ENCODE peak calls at places on chromosomes 6 and 20, in six cellular contexts. E is hepatocyte; Q is CD4-positive, CD25-positive, alpha-beta regulatory T cell; S is upper lobe of right lung; I is CD8-positive, alpha-beta memory T cell; F is DND-41. K is an unnamed sample. For H3K4me1, the result is how much of the 10 kb centered on the place peaks cover.

GRCh38 chr6:291148-291696 is 1.1 kb upstream of the DUSP22 start:
- DNase-seq in E (peak), Q (no peak), S (no peak), I (no peak), F (no peak), K (no peak)

GRCh38 chr6:19804362-19805145 is 32.6 kb upstream of the ID4 start:
- DNase-seq in E (peak), Q (no peak), S (peak), I (no peak), F (no peak), K (peak)

GRCh38 chr6:85672623-85673022 is 29.9 kb upstream of the SYNCRIP start:
- DNase-seq in E (no peak), Q (no peak), S (no peak), I (no peak), F (no peak), K (no peak)

GRCh38 chr6:79946773-79947190 is 571 bp downstream of the ELOVL4 start:
- DNase-seq in E (peak), Q (no peak), S (no peak), I (peak), F (peak), K (no peak)

GRCh38 chr20:45445805-45446562 is 23.6 kb upstream of the WFDC2 start:
- DNase-seq in E (no peak), Q (no peak), S (no peak), I (no peak), F (peak), K (no peak)

GRCh38 chr20:37519508-37520416 is 1.3 kb upstream of the NNAT start:
- DNase-seq in E (no peak), Q (no peak), S (no peak), I (no peak), F (no peak), K (no peak)

GRCh38 chr6:104958720-104959452 is 2.0 kb downstream of the LIN28B start:
- DNase-seq in E (peak), Q (no peak), S (no peak), I (no peak), F (peak), K (no peak)

GRCh38 chr20:41169184-41169690 is 31.9 kb downstream of the PLCG1 start:
- DNase-seq in E (no peak), Q (no peak), S (peak), I (no peak), F (no peak), K (no peak)

GRCh38 chr6:106163446-106163965 is 77.4 kb downstream of the PRDM1 start:
- DNase-seq in E (peak), Q (no peak), S (no peak), I (peak), F (peak), K (no peak)

GRCh38 chr6:106572436-106572835 is 56.9 kb downstream of the RTN4IP1 start:
- DNase-seq in E (no peak), Q (no peak), S (no peak), I (no peak), F (no peak), K (no peak)

GRCh38 chr20:23366384-23366783 is 4.4 kb downstream of the GZF1 start:
- DNase-seq in E (no peak), Q (no peak), S (no peak), I (peak), F (no peak), K (no peak)

GRCh38 chr20:49794336-49795124 is 18.1 kb upstream of the SLC9A8 start:
- DNase-seq in E (no peak), Q (no peak), S (peak), I (peak), F (no peak), K (no peak)

GRCh38 chr6:35497571-35498406 is 910 bp upstream of the TEAD3 start:
- DNase-seq in E (peak), Q (peak), S (peak), I (peak), F (peak), K (peak)

GRCh38 chr6:130020106-130020851 is 1.9 kb downstream of the L3MBTL3 start:
- DNase-seq in E (peak), Q (peak), S (peak), I (peak), F (no peak), K (peak)

GRCh38 chr6:73200735-73201134 is 24.6 kb downstream of the KHDC1L start:
- DNase-seq in E (no peak), Q (no peak), S (no peak), I (no peak), F (no peak), K (no peak)

GRCh38 chr6:83462524-83462923 is 31.7 kb upstream of the ME1 start:
- DNase-seq in E (no peak), Q (no peak), S (no peak), I (no peak), F (no peak), K (no peak)

GRCh38 chr20:56289652-56290051 is 41.1 kb downstream of the MC3R start:
- DNase-seq in E (no peak), Q (no peak), S (no peak), I (no peak), F (no peak), K (no peak)

GRCh38 chr20:9515761-9516657 is 1.6 kb downstream of the LAMP5 start:
- DNase-seq in E (no peak), Q (no peak), S (no peak), I (no peak), F (no peak), K (no peak)

GRCh38 chr6:150368762-150369161 is at the start of gene IYD:
- DNase-seq in E (peak), Q (no peak), S (no peak), I (no peak), F (no peak), K (no peak)

GRCh38 chr6:90975741-90976140 is 388.9 kb upstream of the MAP3K7 start:
- DNase-seq in E (no peak), Q (no peak), S (no peak), I (no peak), F (no peak), K (no peak)

GRCh38 chr6:12909828-12910227 is 193.3 kb downstream of the PHACTR1 start:
- DNase-seq in E (peak), Q (no peak), S (no peak), I (no peak), F (no peak), K (no peak)

GRCh38 chr20:438581-439469 is 23.5 kb downstream of the TBC1D20 start:
- DNase-seq in E (no peak), Q (peak), S (no peak), I (peak), F (peak), K (peak)

GRCh38 chr20:2596673-2597279 is 55.7 kb upstream of the NOP56 start:
- DNase-seq in E (no peak), Q (no peak), S (no peak), I (no peak), F (no peak), K (no peak)

GRCh38 chr20:58475466-58475865 is 39.7 kb downstream of the APCDD1L start:
- DNase-seq in E (no peak), Q (no peak), S (no peak), I (no peak), F (no peak), K (no peak)

GRCh38 chr20:23003077-23003476 is 32.0 kb upstream of the SSTR4 start:
- DNase-seq in E (no peak), Q (no peak), S (no peak), I (no peak), F (no peak), K (no peak)

GRCh38 chr6:50837589-50838445 is 19.1 kb downstream of the TFAP2B start:
- DNase-seq in E (no peak), Q (no peak), S (no peak), I (no peak), F (no peak), K (no peak)

GRCh38 chr6:24332306-24332705 is 25.6 kb downstream of the DCDC2 start:
- DNase-seq in E (peak), Q (no peak), S (no peak), I (no peak), F (no peak), K (no peak)

GRCh38 chr20:50587291-50587961 is 77.2 kb downstream of the PTPN1 start:
- DNase-seq in E (no peak), Q (no peak), S (peak), I (no peak), F (no peak), K (no peak)

GRCh38 chr6:157219201-157220200 is 103.8 kb downstream of the TMEM242 start:
- DNase-seq in E (no peak), Q (no peak), S (peak), I (no peak), F (no peak), K (no peak)

GRCh38 chr6:107434812-107435211 is 24.6 kb downstream of the PDSS2 start:
- DNase-seq in E (no peak), Q (no peak), S (no peak), I (no peak), F (no peak), K (no peak)

GRCh38 chr20:58647814-58648501 is 3.1 kb upstream of the STX16 start:
- DNase-seq in E (no peak), Q (no peak), S (peak), I (no peak), F (no peak), K (no peak)

GRCh38 chr6:131980791-131981623 is 29.8 kb upstream of the CCN2 start:
- DNase-seq in E (peak), Q (no peak), S (no peak), I (no peak), F (no peak), K (no peak)

GRCh38 chr20:35269055-35269781 is 8.7 kb downstream of the MMP24OS start:
- DNase-seq in E (peak), Q (no peak), S (peak), I (peak), F (peak), K (no peak)

GRCh38 chr20:3925113-3925695 is 36.0 kb downstream of the PANK2 start:
- DNase-seq in E (no peak), Q (no peak), S (no peak), I (no peak), F (no peak), K (no peak)
- H3K4me1 ChIP-seq in E (under half), Q (under half), S (under half), I (under half), F (under half), K (under half)

DNA sequence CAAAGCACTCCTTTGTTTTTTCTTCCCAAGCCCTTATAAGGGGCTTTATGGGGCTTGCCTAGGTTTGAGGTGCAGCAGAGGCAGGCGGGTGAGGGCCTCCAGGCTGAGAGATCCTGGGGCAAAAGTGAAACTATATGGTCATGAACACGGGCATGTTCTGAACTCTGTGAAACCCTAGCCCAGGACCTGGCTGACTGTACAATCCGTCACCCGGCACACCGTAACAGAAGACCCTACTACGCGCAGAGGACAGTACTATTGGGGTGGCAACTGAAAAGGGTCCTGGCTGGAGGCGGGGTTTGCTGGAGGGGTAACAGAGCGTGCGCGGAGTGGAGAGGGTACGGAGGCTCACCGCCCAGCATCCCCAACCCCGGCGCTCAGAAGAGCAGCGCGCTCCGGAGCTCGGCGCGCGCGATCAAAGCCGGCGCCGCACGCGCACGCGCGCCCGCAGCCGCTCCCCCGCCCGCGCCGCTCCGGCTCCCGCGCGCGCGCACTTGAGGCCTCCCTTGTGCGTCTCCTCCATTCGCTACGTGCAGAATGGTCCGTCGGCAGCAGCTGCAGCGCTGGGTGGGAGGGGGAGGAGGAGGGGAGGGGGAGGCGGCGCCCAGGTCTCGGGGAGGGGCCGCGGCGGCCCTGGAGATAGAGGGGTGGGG is 54.2 kb downstream of the MRPL14 start:
- DNase-seq in E (peak), Q (peak), S (peak), I (peak), F (peak), K (peak)
- H3K27ac ChIP-seq in E (peak), Q (no peak), S (peak), I (peak), F (peak), K (no peak)

GRCh38 chr6:32112436-32112980 is 3.4 kb upstream of the TNXB start:
- DNase-seq in E (no peak), Q (no peak), S (no peak), I (no peak), F (no peak), K (no peak)
- H3K4me1 ChIP-seq in E (under half), Q (under half), S (under half), I (under half), F (under half), K (under half)

DNA sequence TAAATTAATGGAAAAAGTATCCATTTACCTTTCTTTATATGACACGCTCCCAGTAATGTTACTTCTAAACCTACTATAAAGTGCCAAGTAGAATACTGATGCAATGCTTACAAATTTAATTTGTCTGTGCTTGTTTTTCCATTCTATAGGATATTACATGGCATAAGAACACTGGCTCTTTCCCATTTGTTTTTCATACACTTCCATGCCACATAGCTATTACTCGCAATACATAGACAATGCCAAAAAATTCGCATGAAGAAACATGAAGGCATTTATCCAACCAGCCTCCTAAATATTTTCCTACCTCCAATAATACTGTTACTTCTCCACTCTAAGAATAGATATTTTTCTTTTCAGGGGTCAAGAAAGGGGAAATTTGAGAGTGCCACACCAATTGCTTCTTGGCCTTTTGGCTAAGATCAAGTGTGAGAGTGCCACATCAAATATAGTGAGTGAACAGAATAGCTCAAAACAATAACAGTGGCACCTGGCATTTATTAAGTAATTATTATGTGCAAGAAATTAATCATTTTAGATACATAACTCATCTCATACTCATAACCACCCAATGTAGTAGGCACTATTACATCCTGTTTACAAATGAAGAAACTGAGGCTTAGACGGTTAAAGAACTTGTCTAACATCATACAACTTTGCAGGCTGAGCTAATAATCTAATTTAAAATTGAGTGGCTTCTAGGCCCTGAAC is 845 bp upstream of the DST start:
- DNase-seq in E (no peak), Q (no peak), S (no peak), I (no peak), F (no peak), K (no peak)
- H3K27ac ChIP-seq in E (peak), Q (no peak), S (no peak), I (no peak), F (no peak), K (no peak)